ENCODE peak calls at places on chromosomes 4 and X, in eight cellular contexts. One of them, this sample, is unnamed. For H3K9me3, the result is how much of the 10 kb centered on the place peaks cover.

GRCh38 chr4:138374947-138375346 is 132.8 kb upstream of the SLC7A11 start:
- DNase-seq in CD4-positive, CD25-positive, alpha-beta regulatory T cell: no peak
- DNase-seq in IMR-90: no peak
- DNase-seq in BE2C: no peak
- DNase-seq in tibial nerve: no peak
- DNase-seq in naive thymus-derived CD4-positive, alpha-beta T cell: no peak
- DNase-seq in transverse colon: no peak
- DNase-seq in mucosa of descending colon: no peak
- DNase-seq in this sample: no peak

GRCh38 chrX:51332188-51332942 is at the start of gene NUDT10:
- DNase-seq in naive thymus-derived CD4-positive, alpha-beta T cell: peak
- DNase-seq in BE2C: peak
- DNase-seq in IMR-90: peak
- DNase-seq in CD4-positive, CD25-positive, alpha-beta regulatory T cell: no peak
- DNase-seq in tibial nerve: peak
- DNase-seq in transverse colon: peak
- DNase-seq in mucosa of descending colon: peak
- DNase-seq in this sample: peak

GRCh38 chr4:28313729-28314713 is 1453.4 kb downstream of the STIM2 start:
- DNase-seq in tibial nerve: no peak
- DNase-seq in transverse colon: no peak
- DNase-seq in IMR-90: no peak
- DNase-seq in naive thymus-derived CD4-positive, alpha-beta T cell: no peak
- DNase-seq in mucosa of descending colon: no peak
- DNase-seq in CD4-positive, CD25-positive, alpha-beta regulatory T cell: no peak
- DNase-seq in BE2C: no peak
- DNase-seq in this sample: no peak

GRCh38 chr4:145154573-145154972 is 25.8 kb downstream of the OTUD4 start:
- DNase-seq in IMR-90: peak
- DNase-seq in tibial nerve: no peak
- DNase-seq in naive thymus-derived CD4-positive, alpha-beta T cell: no peak
- DNase-seq in transverse colon: no peak
- DNase-seq in CD4-positive, CD25-positive, alpha-beta regulatory T cell: no peak
- DNase-seq in mucosa of descending colon: peak
- DNase-seq in BE2C: peak
- DNase-seq in this sample: no peak

GRCh38 chrX:51182545-51182944 is 150.1 kb upstream of the NUDT10 start:
- DNase-seq in IMR-90: no peak
- DNase-seq in transverse colon: no peak
- DNase-seq in tibial nerve: no peak
- DNase-seq in CD4-positive, CD25-positive, alpha-beta regulatory T cell: no peak
- DNase-seq in BE2C: no peak
- DNase-seq in naive thymus-derived CD4-positive, alpha-beta T cell: no peak
- DNase-seq in mucosa of descending colon: no peak
- DNase-seq in this sample: no peak

GRCh38 chrX:153662266-153662665 is 11.3 kb downstream of the PNCK start:
- DNase-seq in naive thymus-derived CD4-positive, alpha-beta T cell: peak
- DNase-seq in mucosa of descending colon: peak
- DNase-seq in IMR-90: peak
- DNase-seq in transverse colon: peak
- DNase-seq in CD4-positive, CD25-positive, alpha-beta regulatory T cell: peak
- DNase-seq in tibial nerve: peak
- DNase-seq in BE2C: peak
- DNase-seq in this sample: peak

GRCh38 chr4:105350859-105351494 is 122.9 kb downstream of the PPA2 start:
- DNase-seq in BE2C: no peak
- DNase-seq in mucosa of descending colon: no peak
- DNase-seq in transverse colon: no peak
- DNase-seq in CD4-positive, CD25-positive, alpha-beta regulatory T cell: no peak
- DNase-seq in tibial nerve: no peak
- DNase-seq in naive thymus-derived CD4-positive, alpha-beta T cell: no peak
- DNase-seq in IMR-90: peak
- DNase-seq in this sample: no peak

GRCh38 chrX:10892605-10893225 is 218.4 kb upstream of the HCCS start:
- DNase-seq in mucosa of descending colon: no peak
- DNase-seq in IMR-90: peak
- DNase-seq in BE2C: no peak
- DNase-seq in CD4-positive, CD25-positive, alpha-beta regulatory T cell: no peak
- DNase-seq in naive thymus-derived CD4-positive, alpha-beta T cell: no peak
- DNase-seq in tibial nerve: no peak
- DNase-seq in transverse colon: no peak
- DNase-seq in this sample: no peak

GRCh38 chr4:123411514-123411913 is 14.9 kb downstream of the SPRY1 start:
- DNase-seq in mucosa of descending colon: no peak
- DNase-seq in naive thymus-derived CD4-positive, alpha-beta T cell: no peak
- DNase-seq in IMR-90: no peak
- DNase-seq in CD4-positive, CD25-positive, alpha-beta regulatory T cell: no peak
- DNase-seq in BE2C: no peak
- DNase-seq in tibial nerve: no peak
- DNase-seq in transverse colon: no peak
- DNase-seq in this sample: no peak

GRCh38 chrX:29948653-29949052 is 266.7 kb upstream of the MAGEB2 start:
- DNase-seq in IMR-90: peak
- DNase-seq in transverse colon: no peak
- DNase-seq in tibial nerve: no peak
- DNase-seq in BE2C: no peak
- DNase-seq in naive thymus-derived CD4-positive, alpha-beta T cell: no peak
- DNase-seq in CD4-positive, CD25-positive, alpha-beta regulatory T cell: no peak
- DNase-seq in mucosa of descending colon: no peak
- DNase-seq in this sample: no peak

GRCh38 chr4:53365121-53365485 is 758 bp downstream of the SCFD2 start:
- DNase-seq in mucosa of descending colon: peak
- DNase-seq in transverse colon: no peak
- DNase-seq in tibial nerve: no peak
- DNase-seq in IMR-90: peak
- DNase-seq in BE2C: peak
- DNase-seq in naive thymus-derived CD4-positive, alpha-beta T cell: peak
- DNase-seq in CD4-positive, CD25-positive, alpha-beta regulatory T cell: peak
- DNase-seq in this sample: no peak

GRCh38 chr4:139875456-139875855 is 209.8 kb downstream of the MGST2 start:
- DNase-seq in naive thymus-derived CD4-positive, alpha-beta T cell: no peak
- DNase-seq in tibial nerve: no peak
- DNase-seq in CD4-positive, CD25-positive, alpha-beta regulatory T cell: no peak
- DNase-seq in IMR-90: no peak
- DNase-seq in transverse colon: no peak
- DNase-seq in BE2C: no peak
- DNase-seq in mucosa of descending colon: no peak
- DNase-seq in this sample: no peak

GRCh38 chrX:39896951-39897740 is 200.6 kb downstream of the BCOR start:
- DNase-seq in tibial nerve: no peak
- DNase-seq in mucosa of descending colon: no peak
- DNase-seq in BE2C: peak
- DNase-seq in naive thymus-derived CD4-positive, alpha-beta T cell: no peak
- DNase-seq in CD4-positive, CD25-positive, alpha-beta regulatory T cell: no peak
- DNase-seq in transverse colon: no peak
- DNase-seq in IMR-90: peak
- DNase-seq in this sample: peak

GRCh38 chr4:173301518-173302201 is 32.5 kb downstream of the HMGB2 start:
- DNase-seq in mucosa of descending colon: peak
- DNase-seq in tibial nerve: no peak
- DNase-seq in naive thymus-derived CD4-positive, alpha-beta T cell: peak
- DNase-seq in IMR-90: peak
- DNase-seq in transverse colon: no peak
- DNase-seq in BE2C: no peak
- DNase-seq in CD4-positive, CD25-positive, alpha-beta regulatory T cell: peak
- DNase-seq in this sample: no peak

GRCh38 chrX:15930585-15930984 is 76.0 kb upstream of the AP1S2 start:
- DNase-seq in naive thymus-derived CD4-positive, alpha-beta T cell: no peak
- DNase-seq in IMR-90: peak
- DNase-seq in transverse colon: no peak
- DNase-seq in BE2C: no peak
- DNase-seq in tibial nerve: no peak
- DNase-seq in mucosa of descending colon: no peak
- DNase-seq in CD4-positive, CD25-positive, alpha-beta regulatory T cell: no peak
- DNase-seq in this sample: no peak

GRCh38 chr4:110106946-110107325 is 91.5 kb downstream of the ELOVL6 start:
- DNase-seq in naive thymus-derived CD4-positive, alpha-beta T cell: no peak
- DNase-seq in tibial nerve: no peak
- DNase-seq in BE2C: no peak
- DNase-seq in IMR-90: peak
- DNase-seq in transverse colon: no peak
- DNase-seq in CD4-positive, CD25-positive, alpha-beta regulatory T cell: no peak
- DNase-seq in mucosa of descending colon: no peak
- DNase-seq in this sample: no peak

GRCh38 chrX:28189011-28189410 is 207.8 kb upstream of the DCAF8L1 start:
- DNase-seq in naive thymus-derived CD4-positive, alpha-beta T cell: no peak
- DNase-seq in transverse colon: no peak
- DNase-seq in CD4-positive, CD25-positive, alpha-beta regulatory T cell: no peak
- DNase-seq in mucosa of descending colon: no peak
- DNase-seq in tibial nerve: no peak
- DNase-seq in IMR-90: peak
- DNase-seq in BE2C: no peak
- DNase-seq in this sample: no peak

GRCh38 chr4:138945401-138945800 is 70.2 kb upstream of the NOCT start:
- DNase-seq in tibial nerve: no peak
- DNase-seq in CD4-positive, CD25-positive, alpha-beta regulatory T cell: no peak
- DNase-seq in IMR-90: no peak
- DNase-seq in naive thymus-derived CD4-positive, alpha-beta T cell: no peak
- DNase-seq in mucosa of descending colon: no peak
- DNase-seq in BE2C: no peak
- DNase-seq in transverse colon: no peak
- DNase-seq in this sample: no peak

GRCh38 chrX:55006827-55007621 is 6.9 kb downstream of the APEX2 start:
- DNase-seq in BE2C: no peak
- DNase-seq in IMR-90: no peak
- DNase-seq in mucosa of descending colon: no peak
- DNase-seq in CD4-positive, CD25-positive, alpha-beta regulatory T cell: no peak
- DNase-seq in transverse colon: no peak
- DNase-seq in naive thymus-derived CD4-positive, alpha-beta T cell: no peak
- DNase-seq in tibial nerve: no peak
- DNase-seq in this sample: no peak

GRCh38 chr4:89100853-89101252 is 10.5 kb upstream of the TIGD2 start:
- DNase-seq in naive thymus-derived CD4-positive, alpha-beta T cell: no peak
- DNase-seq in CD4-positive, CD25-positive, alpha-beta regulatory T cell: no peak
- DNase-seq in transverse colon: no peak
- DNase-seq in mucosa of descending colon: no peak
- DNase-seq in BE2C: no peak
- DNase-seq in tibial nerve: no peak
- DNase-seq in IMR-90: no peak
- DNase-seq in this sample: no peak
- H3K4me3 ChIP-seq in naive thymus-derived CD4-positive, alpha-beta T cell: no peak
- H3K4me3 ChIP-seq in CD4-positive, CD25-positive, alpha-beta regulatory T cell: peak
- H3K4me3 ChIP-seq in transverse colon: no peak
- H3K4me3 ChIP-seq in mucosa of descending colon: no peak
- H3K4me3 ChIP-seq in BE2C: no peak
- H3K4me3 ChIP-seq in tibial nerve: no peak
- H3K4me3 ChIP-seq in IMR-90: no peak
- H3K4me3 ChIP-seq in this sample: no peak

GRCh38 chr4:236028-236427 is 69.2 kb downstream of the ZNF732 start:
- DNase-seq in naive thymus-derived CD4-positive, alpha-beta T cell: no peak
- DNase-seq in tibial nerve: no peak
- DNase-seq in transverse colon: no peak
- DNase-seq in CD4-positive, CD25-positive, alpha-beta regulatory T cell: no peak
- DNase-seq in IMR-90: no peak
- DNase-seq in BE2C: no peak
- DNase-seq in mucosa of descending colon: no peak
- DNase-seq in this sample: no peak
- H3K9me3 ChIP-seq in naive thymus-derived CD4-positive, alpha-beta T cell: under half
- H3K9me3 ChIP-seq in tibial nerve: under half
- H3K9me3 ChIP-seq in transverse colon: under half
- H3K9me3 ChIP-seq in CD4-positive, CD25-positive, alpha-beta regulatory T cell: under half
- H3K9me3 ChIP-seq in IMR-90: under half
- H3K9me3 ChIP-seq in BE2C: under half
- H3K9me3 ChIP-seq in mucosa of descending colon: under half
- H3K9me3 ChIP-seq in this sample: under half

GRCh38 chr4:119026662-119027444 is 108.8 kb upstream of the MYOZ2 start:
- DNase-seq in naive thymus-derived CD4-positive, alpha-beta T cell: no peak
- DNase-seq in IMR-90: no peak
- DNase-seq in mucosa of descending colon: no peak
- DNase-seq in transverse colon: peak
- DNase-seq in tibial nerve: peak
- DNase-seq in CD4-positive, CD25-positive, alpha-beta regulatory T cell: no peak
- DNase-seq in BE2C: no peak
- DNase-seq in this sample: no peak

GRCh38 chr4:119027815-119028214 is 107.8 kb upstream of the MYOZ2 start:
- DNase-seq in tibial nerve: no peak
- DNase-seq in naive thymus-derived CD4-positive, alpha-beta T cell: no peak
- DNase-seq in CD4-positive, CD25-positive, alpha-beta regulatory T cell: no peak
- DNase-seq in transverse colon: no peak
- DNase-seq in BE2C: no peak
- DNase-seq in mucosa of descending colon: no peak
- DNase-seq in IMR-90: no peak
- DNase-seq in this sample: no peak

GRCh38 chr4:119025440-119025839 is 110.2 kb upstream of the MYOZ2 start:
- DNase-seq in naive thymus-derived CD4-positive, alpha-beta T cell: no peak
- DNase-seq in transverse colon: peak
- DNase-seq in BE2C: no peak
- DNase-seq in mucosa of descending colon: peak
- DNase-seq in tibial nerve: peak
- DNase-seq in CD4-positive, CD25-positive, alpha-beta regulatory T cell: no peak
- DNase-seq in IMR-90: peak
- DNase-seq in this sample: peak

GRCh38 chr4:119024102-119024501 is 111.5 kb upstream of the MYOZ2 start:
- DNase-seq in mucosa of descending colon: no peak
- DNase-seq in CD4-positive, CD25-positive, alpha-beta regulatory T cell: no peak
- DNase-seq in naive thymus-derived CD4-positive, alpha-beta T cell: no peak
- DNase-seq in tibial nerve: no peak
- DNase-seq in BE2C: no peak
- DNase-seq in IMR-90: no peak
- DNase-seq in transverse colon: no peak
- DNase-seq in this sample: no peak

GRCh38 chr4:119025916-119026661 is 109.5 kb upstream of the MYOZ2 start:
- DNase-seq in CD4-positive, CD25-positive, alpha-beta regulatory T cell: no peak
- DNase-seq in mucosa of descending colon: peak
- DNase-seq in IMR-90: peak
- DNase-seq in BE2C: no peak
- DNase-seq in naive thymus-derived CD4-positive, alpha-beta T cell: no peak
- DNase-seq in tibial nerve: peak
- DNase-seq in transverse colon: peak
- DNase-seq in this sample: no peak
- H3K4me3 ChIP-seq in CD4-positive, CD25-positive, alpha-beta regulatory T cell: no peak
- H3K4me3 ChIP-seq in mucosa of descending colon: no peak
- H3K4me3 ChIP-seq in IMR-90: no peak
- H3K4me3 ChIP-seq in BE2C: no peak
- H3K4me3 ChIP-seq in naive thymus-derived CD4-positive, alpha-beta T cell: no peak
- H3K4me3 ChIP-seq in tibial nerve: peak
- H3K4me3 ChIP-seq in transverse colon: no peak
- H3K4me3 ChIP-seq in this sample: no peak

DNA sequence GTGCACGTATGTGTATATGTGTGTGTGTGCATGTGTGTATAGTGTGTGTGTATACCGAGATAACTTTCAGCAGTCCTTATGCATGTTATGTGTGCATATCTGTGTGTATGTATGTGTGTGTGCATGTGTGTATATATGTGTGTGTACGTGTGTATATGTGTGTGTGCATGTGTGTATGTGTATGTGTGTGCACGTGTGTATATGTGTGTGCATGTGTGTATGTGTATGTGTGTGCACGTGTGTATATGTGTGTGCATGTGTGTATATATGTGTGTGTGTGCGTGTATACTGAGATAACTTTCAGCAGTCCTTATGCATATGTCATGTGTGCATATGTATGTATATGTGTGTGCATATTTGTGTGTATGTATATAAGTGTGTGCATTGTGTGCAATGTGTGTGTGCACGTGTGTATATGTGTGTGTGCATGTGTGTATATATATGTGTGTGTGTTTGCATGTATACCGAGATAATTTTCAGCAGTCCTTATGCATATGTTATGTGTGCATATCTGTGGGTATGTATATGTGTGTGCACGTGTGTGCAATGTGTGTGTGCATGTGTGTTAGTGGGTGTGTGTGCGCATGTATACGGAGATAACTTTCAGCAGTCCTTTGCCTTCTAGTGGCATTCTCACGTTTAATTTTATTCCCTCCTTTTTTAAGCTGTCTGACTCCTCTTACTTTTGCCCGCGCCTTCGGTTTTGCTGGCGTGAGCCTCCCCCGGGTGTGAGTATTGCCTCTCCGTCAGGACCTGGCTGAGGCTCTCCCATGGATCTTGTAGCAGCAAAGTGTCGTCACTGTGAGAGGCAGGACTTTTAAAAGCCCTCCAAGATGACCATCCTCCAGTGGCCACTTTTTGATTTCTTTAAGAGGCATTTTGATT is 99.6 kb upstream of the SHOX start:
- DNase-seq in CD4-positive, CD25-positive, alpha-beta regulatory T cell: no peak
- DNase-seq in mucosa of descending colon: no peak
- DNase-seq in BE2C: no peak
- DNase-seq in IMR-90: no peak
- DNase-seq in naive thymus-derived CD4-positive, alpha-beta T cell: no peak
- DNase-seq in tibial nerve: no peak
- DNase-seq in transverse colon: no peak
- DNase-seq in this sample: no peak
- H3K9me3 ChIP-seq in CD4-positive, CD25-positive, alpha-beta regulatory T cell: under half
- H3K9me3 ChIP-seq in mucosa of descending colon: under half
- H3K9me3 ChIP-seq in BE2C: under half
- H3K9me3 ChIP-seq in IMR-90: under half
- H3K9me3 ChIP-seq in naive thymus-derived CD4-positive, alpha-beta T cell: under half
- H3K9me3 ChIP-seq in tibial nerve: under half
- H3K9me3 ChIP-seq in transverse colon: under half
- H3K9me3 ChIP-seq in this sample: under half